ENCODE peak calls at places on chromosomes 13 and 19, in ten cellular contexts. I is breast epithelium, P is suprapubic skin, W is body of pancreas, M is IMR-90, C is upper lobe of left lung, F is A549, O is stomach, D is tibial nerve, J is sigmoid colon. S is an unnamed sample.

GRCh38 chr19:46134527-46134926 is 10.0 kb upstream of the IGFL3 start:
- DNase-seq in I (no peak), P (no peak), W (no peak), M (peak), C (no peak), F (no peak), O (no peak), D (no peak), J (no peak), S (no peak)

GRCh38 chr19:484494-484893 is 11.8 kb upstream of the MADCAM1 start:
- DNase-seq in I (no peak), P (no peak), W (no peak), M (no peak), C (peak), F (no peak), O (no peak), D (no peak), J (no peak), S (no peak)

GRCh38 chr13:49399801-49400472 is 43.9 kb downstream of the CAB39L start:
- DNase-seq in I (no peak), P (no peak), W (peak), M (no peak), C (no peak), F (no peak), O (no peak), D (no peak), J (no peak), S (no peak)

GRCh38 chr13:73602295-73602694 is 531.9 kb downstream of the KLF12 start:
- DNase-seq in I (no peak), P (no peak), W (no peak), M (peak), C (no peak), F (no peak), O (no peak), D (no peak), J (no peak), S (no peak)

GRCh38 chr13:69458013-69458412 is 649.6 kb upstream of the ATXN8OS start:
- DNase-seq in I (no peak), P (no peak), W (no peak), M (no peak), C (no peak), F (no peak), O (no peak), D (no peak), J (no peak), S (no peak)

GRCh38 chr19:46015080-46015960 is 7.5 kb downstream of the PGLYRP1 start:
- DNase-seq in I (peak), P (peak), W (peak), M (no peak), C (peak), F (peak), O (peak), D (no peak), J (no peak), S (peak)

GRCh38 chr19:35458821-35459391 is 10.8 kb downstream of the FFAR2 start:
- DNase-seq in I (no peak), P (no peak), W (peak), M (no peak), C (no peak), F (no peak), O (peak), D (no peak), J (no peak), S (no peak)

GRCh38 chr19:54408627-54409026 is 6.6 kb upstream of the TTYH1 start:
- DNase-seq in I (no peak), P (no peak), W (no peak), M (no peak), C (no peak), F (no peak), O (no peak), D (no peak), J (no peak), S (no peak)

GRCh38 chr13:74778946-74779345 is 644.7 kb upstream of the KLF12 start:
- DNase-seq in I (no peak), P (no peak), W (no peak), M (peak), C (no peak), F (no peak), O (no peak), D (no peak), J (no peak), S (no peak)

GRCh38 chr19:611506-611869 is 21.8 kb downstream of the HCN2 start:
- DNase-seq in I (no peak), P (no peak), W (no peak), M (peak), C (no peak), F (no peak), O (no peak), D (no peak), J (no peak), S (no peak)

GRCh38 chr13:107205318-107206112 is 637.6 kb upstream of the ARGLU1 start:
- DNase-seq in I (peak), P (no peak), W (peak), M (peak), C (peak), F (peak), O (peak), D (peak), J (no peak), S (peak)

GRCh38 chr19:33876192-33876591 is 79.5 kb downstream of the KCTD15 start:
- DNase-seq in I (no peak), P (no peak), W (no peak), M (no peak), C (no peak), F (no peak), O (no peak), D (no peak), J (no peak), S (no peak)
- TF ChIP-seq POLR2A in I (no peak), P (no peak), W (no peak), M (no peak), C (no peak), F (no peak), O (no peak), D (no peak), J (no peak), S (no peak)

DNA sequence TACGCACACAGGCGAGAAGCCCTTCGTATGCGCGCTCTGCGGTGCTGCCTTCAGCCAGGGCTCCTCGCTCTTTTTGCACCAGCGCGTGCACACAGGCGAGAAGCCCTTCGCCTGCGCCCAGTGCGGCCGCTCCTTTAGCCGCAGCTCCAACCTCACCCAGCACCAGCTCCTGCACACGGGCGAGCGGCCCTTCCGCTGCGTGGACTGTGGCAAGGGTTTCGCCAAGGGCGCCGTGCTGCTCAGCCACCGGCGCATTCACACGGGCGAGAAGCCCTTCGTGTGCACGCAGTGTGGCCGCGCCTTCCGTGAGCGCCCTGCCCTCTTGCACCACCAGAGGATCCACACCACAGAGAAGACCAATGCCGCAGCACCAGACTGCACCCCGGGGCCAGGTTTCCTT is 4.7 kb downstream of the ZNF324B start:
- DNase-seq in I (no peak), P (no peak), W (no peak), M (no peak), C (peak), F (no peak), O (no peak), D (no peak), J (no peak), S (no peak)
- H3K27ac ChIP-seq in I (no peak), P (no peak), W (no peak), M (no peak), C (no peak), F (no peak), O (no peak), D (no peak), J (no peak), S (no peak)

GRCh38 chr19:19637523-19638251 is 5.8 kb downstream of the GMIP start:
- DNase-seq in I (no peak), P (no peak), W (no peak), M (no peak), C (peak), F (no peak), O (peak), D (no peak), J (no peak), S (no peak)
- TF ChIP-seq POLR2A in I (no peak), P (no peak), W (no peak), M (no peak), C (no peak), F (no peak), O (no peak), D (no peak), J (no peak), S (no peak)

GRCh38 chr19:2016041-2016807 is 710 bp upstream of the BTBD2 start:
- DNase-seq in I (peak), P (peak), W (peak), M (peak), C (peak), F (peak), O (peak), D (peak), J (peak), S (peak)
- H3K27ac ChIP-seq in I (peak), P (peak), W (peak), M (no peak), C (peak), F (peak), O (peak), D (peak), J (peak), S (peak)

DNA sequence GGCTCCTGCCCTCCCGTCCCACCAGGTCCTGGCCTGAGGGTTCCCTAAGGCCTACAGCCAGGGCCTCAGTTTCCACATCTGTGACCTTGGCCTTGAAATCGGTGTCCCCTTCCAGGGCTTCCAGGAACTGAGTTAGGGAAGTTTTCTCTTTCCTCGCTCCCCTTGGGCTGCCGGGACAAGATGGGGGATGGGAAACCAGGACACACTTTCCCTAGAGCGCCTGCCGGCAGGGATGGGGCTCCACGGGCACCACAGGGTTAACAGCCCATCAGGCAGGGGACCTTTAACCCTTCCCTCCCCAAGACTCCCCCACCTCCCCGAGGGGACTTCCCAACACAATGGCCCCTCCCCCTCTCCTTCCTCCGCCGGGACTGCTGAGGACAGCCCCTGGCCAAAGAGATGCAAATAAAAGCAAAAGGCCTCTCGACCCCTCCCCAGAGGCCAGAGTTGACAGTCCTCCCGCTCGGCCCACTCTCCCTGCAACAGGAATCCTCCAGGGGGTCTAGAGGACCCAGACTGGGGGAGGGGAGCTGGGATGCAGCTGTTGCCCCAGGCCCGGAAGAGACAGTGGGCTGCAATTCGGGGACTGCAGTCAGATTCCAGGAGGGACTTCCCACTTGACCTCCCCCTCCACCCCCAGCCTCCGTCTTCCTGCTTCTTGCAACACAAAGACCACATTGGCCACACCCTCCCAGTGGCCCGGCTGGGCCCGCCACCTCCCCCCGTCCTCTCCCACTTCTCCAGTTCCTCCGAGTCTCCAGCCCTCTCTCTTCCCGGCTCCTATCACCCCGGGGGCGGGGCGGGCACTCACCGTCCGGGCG is 3.4 kb downstream of the BBC3 start:
- DNase-seq in I (peak), P (peak), W (peak), M (peak), C (peak), F (peak), O (peak), D (peak), J (peak), S (peak)
- TF ChIP-seq POLR2A in I (peak), P (no peak), W (peak), M (no peak), C (peak), F (peak), O (no peak), D (peak), J (peak), S (peak)

GRCh38 chr13:33694546-33694945 is 123.4 kb upstream of the RFC3 start:
- DNase-seq in I (no peak), P (no peak), W (no peak), M (no peak), C (no peak), F (no peak), O (no peak), D (no peak), J (no peak), S (no peak)

GRCh38 chr13:33692531-33692930 is 125.4 kb upstream of the RFC3 start:
- DNase-seq in I (no peak), P (no peak), W (no peak), M (no peak), C (no peak), F (no peak), O (no peak), D (no peak), J (no peak), S (no peak)

GRCh38 chr13:33691980-33692379 is 126.0 kb upstream of the RFC3 start:
- DNase-seq in I (no peak), P (no peak), W (no peak), M (no peak), C (no peak), F (no peak), O (no peak), D (no peak), J (no peak), S (no peak)

GRCh38 chr13:33697936-33698335 is 120.0 kb upstream of the RFC3 start:
- DNase-seq in I (no peak), P (no peak), W (no peak), M (no peak), C (no peak), F (no peak), O (no peak), D (no peak), J (no peak), S (no peak)

GRCh38 chr13:33696530-33696929 is 121.4 kb upstream of the RFC3 start:
- DNase-seq in I (no peak), P (no peak), W (no peak), M (no peak), C (no peak), F (no peak), O (no peak), D (no peak), J (no peak), S (no peak)
- H3K27ac ChIP-seq in I (no peak), P (no peak), W (no peak), M (no peak), C (no peak), F (peak), O (no peak), D (no peak), J (no peak), S (no peak)

S was measured in ovary.